ENCODE peak calls at places on chromosomes 11 and 22, in eight cellular contexts. Z is prostate gland, Q is AG04450, V is GF-D8, D is cardiac fibroblast, R is AG20443, I is Kasumi-1, X is right atrium auricular region. P is an unnamed sample.
A peak's percentile ranks its signal among the peaks of the same experiment; 100 is the strongest.

GRCh38 chr11:87083029-87083428 is 45.3 kb downstream of the TMEM135 start:
- DNase-seq in Z (no peak), D (no peak), V (no peak), R (no peak), I (no peak), Q (no peak), X (no peak), P (no peak)

GRCh38 chr11:94088906-94089305 is 39.7 kb upstream of the PANX1 start:
- DNase-seq in X (no peak), V (no peak), D (no peak), Q (no peak), R (no peak), I (no peak), Z (no peak), P (no peak)

GRCh38 chr11:123129920-123130319 is 65.1 kb downstream of the CLMP start:
- DNase-seq in D (no peak), I (no peak), Q (peak; percentile 58), V (no peak), Z (no peak), X (no peak), R (peak; percentile 63), P (peak; percentile 30)

GRCh38 chr22:17472886-17473285 is 90.4 kb upstream of the SLC25A18 start:
- DNase-seq in D (no peak), X (no peak), R (no peak), I (no peak), Q (no peak), V (no peak), Z (no peak), P (no peak)

GRCh38 chr11:8038811-8039529 is 42.0 kb upstream of the TUB start:
- DNase-seq in D (no peak), I (no peak), Q (no peak), X (peak; percentile 42), Z (no peak), R (no peak), V (no peak), P (no peak)

GRCh38 chr11:83159901-83160865 is 3.3 kb downstream of the PCF11 start:
- DNase-seq in Z (peak; percentile 80), X (no peak), D (peak; percentile 46), Q (no peak), R (peak; percentile 11), V (no peak), I (no peak), P (peak; percentile 14)

GRCh38 chr22:44743247-44743646 is 9.1 kb upstream of the ARHGAP8 start:
- DNase-seq in Q (no peak), X (no peak), I (no peak), V (no peak), Z (no peak), R (no peak), D (no peak), P (no peak)

GRCh38 chr11:60838132-60838531 is 3.8 kb upstream of the CCDC86 start:
- DNase-seq in X (no peak), Z (no peak), D (peak; percentile 43), R (peak; percentile 61), Q (no peak), I (no peak), V (no peak), P (no peak)

GRCh38 chr11:2380396-2380795 is 3.3 kb downstream of the CD81 start:
- DNase-seq in Z (no peak), R (no peak), V (no peak), I (no peak), X (no peak), Q (no peak), D (no peak), P (no peak)

GRCh38 chr11:2570841-2571597 is 126.2 kb downstream of the KCNQ1 start:
- DNase-seq in Z (no peak), X (no peak), R (no peak), Q (no peak), D (no peak), V (no peak), I (no peak), P (no peak)